ENCODE peak calls at places on chromosomes 4 and X, in four cellular contexts. X is SK-N-SH, S is GM12878, A is K562. M is an unnamed sample.

GRCh38 chrX:23666282-23666681 is 1.0 kb upstream of the PRDX4 start:
- DNase-seq in X (no peak), S (no peak), A (no peak), M (no peak)

GRCh38 chr4:39255916-39256315 is 73.6 kb downstream of the WDR19 start:
- DNase-seq in X (no peak), S (no peak), A (no peak), M (no peak)

GRCh38 chrX:115449742-115450141 is 111.2 kb upstream of the PLS3 start:
- DNase-seq in X (no peak), S (no peak), A (peak), M (peak)

GRCh38 chr4:148056879-148057278 is 325.0 kb downstream of the ARHGAP10 start:
- DNase-seq in X (no peak), S (peak), A (peak), M (no peak)

GRCh38 chr4:185721949-185722316 is 90.1 kb downstream of the SORBS2 start:
- DNase-seq in X (no peak), S (no peak), A (no peak), M (peak)

GRCh38 chr4:159048166-159048886 is 54.6 kb upstream of the RAPGEF2 start:
- DNase-seq in X (peak), S (no peak), A (peak), M (peak)

GRCh38 chrX:12080265-12080664 is 58.0 kb upstream of the FRMPD4 start:
- DNase-seq in X (peak), S (no peak), A (peak), M (peak)

GRCh38 chr4:149522031-149522430 is 293.6 kb downstream of the IQCM start:
- DNase-seq in X (no peak), S (no peak), A (no peak), M (no peak)

GRCh38 chrX:18899796-18900380 is 84.0 kb downstream of the PHKA2 start:
- DNase-seq in X (peak), S (no peak), A (no peak), M (no peak)

GRCh38 chr4:136484996-136485395 is 1047.3 kb downstream of the PCDH18 start:
- DNase-seq in X (no peak), S (no peak), A (no peak), M (no peak)

GRCh38 chr4:107312366-107312765 is 276.3 kb upstream of the DKK2 start:
- DNase-seq in X (no peak), S (no peak), A (no peak), M (no peak)

DNA sequence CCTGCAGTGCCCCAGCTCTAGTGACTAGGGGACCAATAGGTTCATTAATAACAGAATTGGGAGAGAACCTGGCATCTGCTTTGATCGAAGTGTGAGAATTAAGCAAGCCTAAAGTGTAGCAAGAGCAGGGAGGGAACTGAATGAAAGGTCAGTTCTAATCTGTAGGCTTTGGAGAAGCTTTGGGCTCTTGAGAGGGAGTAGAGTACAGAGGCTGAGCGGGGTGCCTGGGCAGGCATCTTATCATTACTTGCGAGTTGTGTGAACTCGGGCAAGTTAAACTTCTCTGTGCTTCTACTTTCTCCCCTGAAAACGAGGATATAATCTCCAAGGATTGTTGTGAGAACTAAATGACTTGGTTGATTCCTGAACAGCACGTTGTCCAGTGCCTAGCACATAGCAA is 906 bp upstream of the PARM1 start:
- DNase-seq in X (no peak), S (no peak), A (no peak), M (no peak)
- TF ChIP-seq GABPA in X (no peak), S (no peak), A (no peak), M (no peak)

GRCh38 chr4:98662619-98663225 is 4.3 kb upstream of the TSPAN5 start:
- DNase-seq in X (no peak), S (no peak), A (no peak), M (no peak)
- TF ChIP-seq FOXM1 in X (no peak), S (no peak), A (no peak), M (no peak)

GRCh38 chrX:109714340-109714958 is 18.6 kb downstream of the ACSL4 start:
- DNase-seq in X (no peak), S (no peak), A (no peak), M (no peak)
- TF ChIP-seq GABPA in X (no peak), S (no peak), A (no peak), M (no peak)

GRCh38 chr4:77438549-77438948 is 167.1 kb upstream of the CXCL13 start:
- DNase-seq in X (no peak), S (no peak), A (no peak), M (no peak)

GRCh38 chr4:77445846-77446245 is 159.8 kb upstream of the CXCL13 start:
- DNase-seq in X (no peak), S (no peak), A (no peak), M (no peak)

GRCh38 chr4:77446611-77447010 is 159.0 kb upstream of the CXCL13 start:
- DNase-seq in X (no peak), S (no peak), A (no peak), M (no peak)

GRCh38 chr4:77449162-77449561 is 156.5 kb upstream of the CXCL13 start:
- DNase-seq in X (no peak), S (no peak), A (no peak), M (no peak)

GRCh38 chr4:77443941-77444340 is 161.7 kb upstream of the CXCL13 start:
- DNase-seq in X (no peak), S (no peak), A (no peak), M (no peak)
- TF ChIP-seq FOXM1 in X (no peak), S (no peak), A (no peak), M (no peak)

DNA sequence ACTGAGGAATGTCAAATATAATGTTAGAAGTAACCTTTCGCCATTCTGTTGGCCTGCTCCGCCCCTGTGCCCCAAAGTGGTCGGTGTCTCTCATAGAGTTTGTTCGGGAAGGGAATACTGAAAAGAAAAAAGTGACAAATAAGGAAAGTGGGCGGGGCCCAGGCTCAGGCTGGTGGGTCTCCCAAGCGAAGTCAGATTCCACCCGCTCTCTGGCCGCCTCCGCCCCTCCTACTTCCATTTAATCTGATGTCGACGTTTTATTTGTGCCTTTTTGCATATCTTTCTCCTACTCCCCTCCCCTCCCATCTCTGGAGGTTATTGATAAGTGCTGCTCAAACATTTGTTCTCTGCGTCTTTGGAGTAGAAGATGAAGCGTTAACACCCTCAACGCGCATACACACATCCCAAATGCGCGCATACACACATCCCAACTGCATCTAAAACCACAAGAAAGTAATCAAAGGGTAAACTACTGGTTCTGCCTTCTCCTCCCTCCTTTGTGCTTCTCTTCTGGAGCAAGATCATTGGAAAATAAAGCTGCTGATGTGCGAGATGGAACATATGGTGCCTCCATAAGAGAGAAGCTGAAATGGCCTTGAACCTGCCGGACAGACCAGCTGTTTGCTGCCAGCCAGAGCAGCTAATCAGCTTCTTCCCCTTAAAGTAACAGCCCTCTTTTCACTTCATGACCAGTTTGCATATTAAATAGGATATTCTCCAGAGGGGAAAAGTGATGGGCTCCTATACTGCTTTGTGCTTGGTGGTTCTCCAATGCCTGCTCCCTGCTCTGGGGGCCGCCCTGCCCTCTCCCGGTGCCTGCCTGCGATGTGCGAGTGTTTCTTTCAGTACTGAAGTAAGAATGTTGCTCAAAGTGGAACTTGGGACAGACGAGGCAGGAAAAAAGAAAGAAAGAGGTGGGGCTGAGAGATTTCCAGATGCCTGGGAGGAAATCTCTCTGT is 3.1 kb downstream of the MAMLD1 start:
- DNase-seq in X (no peak), S (no peak), A (peak), M (no peak)
- TF ChIP-seq GABPA in X (no peak), S (no peak), A (no peak), M (no peak)

M was measured in HepG2.